ENCODE peak calls at places on chromosomes 5 and 9, in ten cellular contexts. S, O, D, R, I, E, C, F, V and M are unnamed samples.

GRCh38 chr9:37969130-37969529 is 65.2 kb upstream of the SLC25A51 start:
- DNase-seq in S (no peak), O (no peak), D (no peak), R (no peak), I (no peak), E (no peak), C (peak), F (peak), V (no peak), M (peak)

GRCh38 chr9:4489919-4490704 is at the start of gene SLC1A1:
- DNase-seq in S (no peak), O (peak), D (peak), R (no peak), I (peak), E (no peak), C (peak), F (peak), V (no peak), M (peak)

GRCh38 chr5:31913796-31914188 is 260.3 kb downstream of the GOLPH3 start:
- DNase-seq in S (no peak), O (no peak), D (no peak), R (no peak), I (no peak), E (no peak), C (peak), F (no peak), V (no peak), M (peak)

GRCh38 chr5:154058055-154059038 is 19.6 kb downstream of the MFAP3 start:
- DNase-seq in S (no peak), O (no peak), D (peak), R (no peak), I (no peak), E (no peak), C (peak), F (peak), V (no peak), M (no peak)

GRCh38 chr9:106799146-106799545 is 63.8 kb upstream of the ZNF462 start:
- DNase-seq in S (no peak), O (no peak), D (no peak), R (peak), I (no peak), E (no peak), C (peak), F (peak), V (peak), M (peak)

GRCh38 chr5:40503438-40503837 is 176.3 kb upstream of the PTGER4 start:
- DNase-seq in S (no peak), O (no peak), D (no peak), R (no peak), I (no peak), E (no peak), C (no peak), F (no peak), V (no peak), M (no peak)

GRCh38 chr5:31412324-31412723 is 119.6 kb downstream of the DROSHA start:
- DNase-seq in S (no peak), O (no peak), D (no peak), R (no peak), I (no peak), E (no peak), C (no peak), F (no peak), V (no peak), M (no peak)

GRCh38 chr5:88979244-88979643 is 96.3 kb upstream of the MEF2C start:
- DNase-seq in S (no peak), O (no peak), D (no peak), R (no peak), I (no peak), E (no peak), C (no peak), F (peak), V (no peak), M (no peak)

GRCh38 chr5:171664489-171664888 is 121.1 kb upstream of the SMIM23 start:
- DNase-seq in S (no peak), O (no peak), D (no peak), R (no peak), I (no peak), E (no peak), C (no peak), F (no peak), V (no peak), M (no peak)

GRCh38 chr5:64746446-64746845 is 22.0 kb downstream of the SREK1IP1 start:
- DNase-seq in S (no peak), O (no peak), D (no peak), R (no peak), I (no peak), E (no peak), C (peak), F (peak), V (no peak), M (no peak)

GRCh38 chr9:122812736-122813135 is 12.8 kb downstream of the OR1K1 start:
- DNase-seq in S (no peak), O (no peak), D (no peak), R (no peak), I (no peak), E (no peak), C (no peak), F (no peak), V (no peak), M (no peak)

GRCh38 chr5:124079062-124079461 is 567.1 kb downstream of the CSNK1G3 start:
- DNase-seq in S (no peak), O (no peak), D (no peak), R (no peak), I (no peak), E (no peak), C (no peak), F (no peak), V (no peak), M (no peak)

GRCh38 chr5:173093597-173093996 is 37.4 kb downstream of the CREBRF start:
- DNase-seq in S (no peak), O (no peak), D (no peak), R (no peak), I (no peak), E (no peak), C (no peak), F (no peak), V (no peak), M (no peak)

GRCh38 chr9:136697821-136698526 is 10.7 kb upstream of the AGPAT2 start:
- DNase-seq in S (no peak), O (no peak), D (no peak), R (no peak), I (no peak), E (no peak), C (peak), F (no peak), V (no peak), M (peak)

GRCh38 chr9:21060919-21061561 is 16.7 kb downstream of the IFNB1 start:
- DNase-seq in S (no peak), O (no peak), D (peak), R (peak), I (no peak), E (no peak), C (no peak), F (peak), V (no peak), M (no peak)

GRCh38 chr5:94218374-94218773 is 400.0 kb downstream of the KIAA0825 start:
- DNase-seq in S (no peak), O (no peak), D (no peak), R (no peak), I (no peak), E (no peak), C (peak), F (peak), V (no peak), M (peak)

GRCh38 chr9:129330711-129331279 is 152.7 kb upstream of the IER5L start:
- DNase-seq in S (no peak), O (no peak), D (no peak), R (no peak), I (no peak), E (no peak), C (no peak), F (no peak), V (no peak), M (no peak)

GRCh38 chr5:59036274-59036961 is 453.5 kb downstream of the RAB3C start:
- DNase-seq in S (no peak), O (no peak), D (no peak), R (peak), I (no peak), E (no peak), C (peak), F (peak), V (no peak), M (peak)